ENCODE peak calls at places on chromosomes 2 and 18, in six cellular contexts. U, M, J, C, E and S are unnamed samples.

GRCh38 chr2:95077893-95078603 is 43.6 kb downstream of the MRPS5 start:
- DNase-seq in U (no peak), M (no peak), J (no peak), C (no peak), E (no peak), S (no peak)

GRCh38 chr2:59342166-59342565 is 1101.0 kb upstream of the FANCL start:
- DNase-seq in U (no peak), M (no peak), J (no peak), C (no peak), E (no peak), S (no peak)

GRCh38 chr2:129103922-129104878 is 785.5 kb upstream of the HS6ST1 start:
- DNase-seq in U (no peak), M (no peak), J (no peak), C (no peak), E (no peak), S (no peak)

GRCh38 chr2:127701651-127702394 is 526 bp downstream of the SFT2D3 start:
- DNase-seq in U (peak; percentile 76), M (peak; percentile 94), J (peak; percentile 82), C (peak; percentile 17), E (peak; percentile 76), S (peak; percentile 86)

GRCh38 chr2:221635949-221636348 is 63.8 kb upstream of the EPHA4 start:
- DNase-seq in U (peak; percentile 64), M (no peak), J (peak; percentile 56), C (no peak), E (no peak), S (no peak)

GRCh38 chr18:78774741-78775141 is 204.9 kb upstream of the SALL3 start:
- DNase-seq in U (no peak), M (no peak), J (no peak), C (no peak), E (no peak), S (no peak)

GRCh38 chr18:10297079-10297478 is 157.4 kb upstream of the APCDD1 start:
- DNase-seq in U (no peak), M (no peak), J (no peak), C (no peak), E (no peak), S (no peak)

GRCh38 chr2:118834901-118835738 is 12.3 kb downstream of the EN1 start:
- DNase-seq in U (peak; percentile 38), M (no peak), J (no peak), C (no peak), E (no peak), S (no peak)

GRCh38 chr2:73035899-73036778 is 35.4 kb downstream of the SFXN5 start:
- DNase-seq in U (no peak), M (peak; percentile 77), J (peak; percentile 27), C (no peak), E (no peak), S (no peak)

GRCh38 chr2:75549401-75550253 is 11.1 kb downstream of the EVA1A start:
- DNase-seq in U (no peak), M (no peak), J (no peak), C (no peak), E (no peak), S (no peak)

GRCh38 chr2:3535794-3536681 is 16.7 kb upstream of the ADI1 start:
- DNase-seq in U (peak; percentile 64), M (no peak), J (peak; percentile 66), C (peak; percentile 60), E (no peak), S (peak; percentile 81)

GRCh38 chr18:6327895-6328623 is 86.7 kb downstream of the L3MBTL4 start:
- DNase-seq in U (no peak), M (no peak), J (no peak), C (no peak), E (no peak), S (no peak)

GRCh38 chr2:216537366-216537765 is 38.7 kb downstream of the RPL37A start:
- DNase-seq in U (no peak), M (no peak), J (no peak), C (no peak), E (no peak), S (no peak)

GRCh38 chr18:1585881-1586488 is 681.3 kb downstream of the ADCYAP1 start:
- DNase-seq in U (no peak), M (peak; percentile 45), J (peak; percentile 13), C (no peak), E (no peak), S (no peak)

GRCh38 chr2:178008636-178009289 is 63.8 kb downstream of the PDE11A start:
- DNase-seq in U (peak; percentile 69), M (no peak), J (peak; percentile 60), C (no peak), E (no peak), S (peak; percentile 60)

GRCh38 chr2:127953849-127954248 is 68.1 kb upstream of the AMMECR1L start:
- DNase-seq in U (no peak), M (no peak), J (no peak), C (no peak), E (no peak), S (no peak)

GRCh38 chr2:96251721-96252292 is 14.0 kb downstream of the TMEM127 start:
- DNase-seq in U (peak; percentile 46), M (peak; percentile 58), J (peak; percentile 68), C (peak; percentile 35), E (peak; percentile 74), S (peak; percentile 55)

GRCh38 chr18:12597775-12598174 is 60.1 kb downstream of the SPIRE1 start:
- DNase-seq in U (peak; percentile 68), M (no peak), J (peak; percentile 80), C (no peak), E (no peak), S (peak; percentile 47)

GRCh38 chr18:30440351-30440750 is 602.2 kb downstream of the DSC3 start:
- DNase-seq in U (no peak), M (no peak), J (no peak), C (no peak), E (no peak), S (no peak)

GRCh38 chr2:54632733-54633692 is 90.4 kb upstream of the EML6 start:
- DNase-seq in U (peak; percentile 22), M (no peak), J (peak; percentile 93), C (no peak), E (no peak), S (no peak)

GRCh38 chr2:204407209-204408070 is 137.8 kb upstream of the PARD3B start:
- DNase-seq in U (no peak), M (no peak), J (peak; percentile 41), C (no peak), E (no peak), S (no peak)

GRCh38 chr2:127530245-127531132 is 4.2 kb upstream of the IWS1 start:
- DNase-seq in U (no peak), M (no peak), J (peak; percentile 26), C (no peak), E (no peak), S (no peak)

GRCh38 chr2:230600881-230601280 is 111.8 kb upstream of the CAB39 start:
- DNase-seq in U (no peak), M (no peak), J (no peak), C (no peak), E (no peak), S (no peak)

GRCh38 chr2:230601510-230601909 is 111.1 kb upstream of the CAB39 start:
- DNase-seq in U (no peak), M (no peak), J (no peak), C (no peak), E (no peak), S (no peak)

GRCh38 chr2:230599854-230600253 is 112.8 kb upstream of the CAB39 start:
- DNase-seq in U (no peak), M (no peak), J (no peak), C (no peak), E (no peak), S (no peak)

GRCh38 chr2:230600285-230600684 is 112.4 kb upstream of the CAB39 start:
- DNase-seq in U (no peak), M (no peak), J (no peak), C (no peak), E (no peak), S (no peak)

DNA sequence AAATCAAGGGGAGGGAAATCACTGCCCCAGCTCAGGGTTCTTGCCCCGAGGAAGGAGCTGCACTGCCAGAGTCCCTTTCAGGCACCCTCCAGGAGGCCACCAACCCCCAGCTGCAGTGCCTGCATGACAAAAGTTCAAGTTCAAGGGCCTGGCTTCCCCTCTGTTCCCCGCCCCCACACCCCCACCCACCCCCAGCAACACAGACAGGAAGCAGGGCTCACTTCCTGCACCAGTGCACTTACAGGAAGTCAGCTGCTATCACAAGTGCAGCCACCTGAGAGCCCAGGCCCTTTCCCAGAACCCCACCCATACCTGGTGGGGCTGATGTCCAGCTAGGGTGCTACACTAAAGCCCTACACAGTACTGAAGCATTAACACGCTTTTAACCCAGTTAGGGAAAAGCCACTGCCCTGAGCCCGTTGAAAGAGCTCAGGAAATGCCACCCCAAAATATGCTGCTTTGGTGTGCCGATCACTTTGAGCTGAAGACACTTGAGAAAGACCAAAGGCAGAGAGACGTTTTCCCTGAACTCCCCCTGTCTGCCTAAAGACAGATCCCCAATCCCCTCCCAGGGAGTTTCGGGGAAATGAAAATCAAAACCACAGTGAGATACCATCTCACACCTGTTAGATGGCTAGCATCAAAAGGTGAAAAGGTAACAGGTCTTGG is 109.9 kb upstream of the CAB39 start:
- DNase-seq in U (no peak), M (peak; percentile 50), J (no peak), C (no peak), E (no peak), S (no peak)
- TF ChIP-seq POLR2A in U (no peak), M (no peak), J (no peak), C (no peak), E (no peak), S (no peak)

DNA sequence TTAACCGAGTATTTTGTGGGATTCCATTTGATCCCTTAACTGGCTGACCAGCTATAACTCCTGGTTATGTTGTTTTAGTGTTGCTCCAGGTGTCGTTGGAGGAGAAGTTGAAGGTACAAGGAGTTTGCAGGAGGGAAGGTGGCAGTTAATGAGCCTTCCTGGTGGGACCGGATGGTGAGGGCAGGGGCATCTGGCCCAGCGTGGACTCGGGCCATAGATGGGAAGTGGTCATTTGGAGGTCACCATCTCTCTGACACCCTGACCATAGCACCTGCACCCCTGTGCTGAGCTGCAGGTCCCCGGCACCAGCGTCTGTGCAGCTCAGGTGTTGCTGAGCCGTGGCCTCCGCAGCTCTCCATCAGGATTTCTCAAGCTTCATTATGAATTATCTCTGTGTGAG is 51.4 kb upstream of the RBM44 start:
- DNase-seq in U (no peak), M (no peak), J (no peak), C (no peak), E (no peak), S (no peak)
- TF ChIP-seq POLR2A in U (no peak), M (no peak), J (no peak), C (no peak), E (no peak), S (no peak)

DNA sequence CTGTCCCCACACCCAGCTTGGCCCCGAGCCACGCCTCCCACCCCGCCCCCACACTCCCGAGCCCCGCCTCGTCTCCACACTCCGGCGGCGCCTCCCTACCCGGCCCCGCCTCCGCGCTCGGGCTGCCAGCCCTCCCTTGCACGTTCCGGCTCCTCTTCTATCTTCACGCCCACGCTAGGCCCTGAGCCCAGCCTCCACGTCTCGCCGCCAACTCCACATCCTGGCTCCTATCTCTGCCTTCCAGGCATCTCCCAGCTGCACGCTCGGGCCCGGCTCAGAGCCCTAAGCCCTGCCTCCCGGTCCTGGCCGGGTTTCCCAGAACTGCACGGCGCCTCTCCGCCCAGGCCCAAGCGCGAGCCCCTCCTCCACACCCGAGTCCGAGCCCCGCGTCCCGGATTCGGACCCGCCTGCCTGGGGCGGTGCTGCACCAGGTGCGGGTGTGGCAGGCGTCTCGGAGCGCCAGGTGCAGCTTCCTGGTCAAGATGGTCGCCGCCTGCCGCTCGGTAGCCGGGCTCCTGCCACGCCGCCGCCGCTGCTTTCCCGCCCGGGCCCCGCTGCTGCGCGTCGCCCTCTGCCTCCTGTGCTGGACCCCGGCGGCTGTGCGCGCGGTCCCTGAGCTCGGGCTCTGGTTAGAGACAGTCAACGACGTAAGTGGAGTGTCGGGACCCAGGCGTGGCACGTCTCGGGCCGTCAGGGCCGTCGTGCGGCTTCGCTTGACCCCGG is at the start of gene TMEM87B:
- DNase-seq in U (peak; percentile 99), M (peak; percentile 98), J (peak; percentile 97), C (peak; percentile 94), E (peak; percentile 99), S (peak; percentile 99)
- TF ChIP-seq POLR2A in U (peak; percentile 90), M (peak; percentile 64), J (peak; percentile 56), C (peak; percentile 77), E (peak; percentile 34), S (peak; percentile 72)

GRCh38 chr2:68352651-68353386 is 12.3 kb upstream of the PLEK start:
- DNase-seq in U (no peak), M (no peak), J (no peak), C (no peak), E (no peak), S (no peak)
- TF ChIP-seq POLR2A in U (no peak), M (no peak), J (no peak), C (no peak), E (no peak), S (no peak)